ENCODE peak calls at places on chromosomes 12 and 14, in four cellular contexts. E, P, K and B are unnamed samples.
A peak's percentile ranks its signal among the peaks of the same experiment; 100 is the strongest.

GRCh38 chr12:99984271-99985128 is at the start of gene ANKS1B:
- DNase-seq in E (no peak), P (peak; percentile 35), K (peak; percentile 49), B (peak; percentile 76)

GRCh38 chr14:57066887-57067513 is 201.7 kb downstream of the EXOC5 start:
- DNase-seq in E (no peak), P (peak; percentile 73), K (peak; percentile 48), B (peak; percentile 31)

GRCh38 chr14:26282578-26282977 is 315.3 kb downstream of the NOVA1 start:
- DNase-seq in E (no peak), P (peak; percentile 65), K (no peak), B (no peak)

GRCh38 chr12:77060136-77060882 is 5.1 kb downstream of the E2F7 start:
- DNase-seq in E (no peak), P (no peak), K (no peak), B (no peak)

GRCh38 chr14:24411468-24412454 is 13.0 kb downstream of the NYNRIN start:
- DNase-seq in E (no peak), P (no peak), K (peak; percentile 52), B (peak; percentile 77)

GRCh38 chr12:98970950-98971349 is 325.9 kb downstream of the APAF1 start:
- DNase-seq in E (no peak), P (no peak), K (no peak), B (no peak)

GRCh38 chr14:94545131-94545841 is 16.0 kb upstream of the SERPINA4 start:
- DNase-seq in E (no peak), P (no peak), K (no peak), B (no peak)

GRCh38 chr12:96710127-96710745 is 196.8 kb upstream of the NEDD1 start:
- DNase-seq in E (no peak), P (peak; percentile 22), K (no peak), B (no peak)

GRCh38 chr12:9784816-9785215 is 24.1 kb upstream of the CD69 start:
- DNase-seq in E (no peak), P (no peak), K (no peak), B (no peak)

GRCh38 chr12:10503460-10503859 is 2.2 kb upstream of the EIF2S3B start:
- DNase-seq in E (no peak), P (no peak), K (no peak), B (no peak)

GRCh38 chr12:26010293-26010821 is 51.9 kb downstream of the RASSF8 start:
- DNase-seq in E (no peak), P (no peak), K (no peak), B (peak; percentile 35)

GRCh38 chr12:124126950-124127349 is 153.9 kb downstream of the ZNF664 start:
- DNase-seq in E (no peak), P (no peak), K (no peak), B (no peak)

GRCh38 chr12:119728437-119728730 is 60.5 kb downstream of the PRKAB1 start:
- DNase-seq in E (no peak), P (no peak), K (no peak), B (no peak)

GRCh38 chr12:111773801-111774551 is 7.2 kb downstream of the ALDH2 start:
- DNase-seq in E (peak; percentile 89), P (no peak), K (peak; percentile 80), B (peak; percentile 77)

GRCh38 chr12:105214670-105215375 is 21.2 kb downstream of the APPL2 start:
- DNase-seq in E (no peak), P (no peak), K (peak; percentile 84), B (peak; percentile 18)

GRCh38 chr14:87491816-87492215 is 501.2 kb downstream of the GALC start:
- DNase-seq in E (no peak), P (no peak), K (no peak), B (no peak)

GRCh38 chr14:52694761-52695480 is 437 bp downstream of the ERO1A start:
- DNase-seq in E (no peak), P (peak; percentile 23), K (peak; percentile 64), B (peak; percentile 44)

GRCh38 chr14:100306256-100306505 is at the start of gene SLC25A29:
- DNase-seq in E (no peak), P (no peak), K (no peak), B (no peak)

GRCh38 chr14:56733396-56733795 is 76.9 kb downstream of the OTX2 start:
- DNase-seq in E (no peak), P (no peak), K (no peak), B (no peak)

GRCh38 chr12:68446896-68447806 is 115.0 kb upstream of the MDM1 start:
- DNase-seq in E (no peak), P (peak; percentile 74), K (no peak), B (no peak)

GRCh38 chr12:56261503-56262230 is 3.5 kb upstream of the ANKRD52 start:
- DNase-seq in E (no peak), P (no peak), K (no peak), B (peak; percentile 87)

GRCh38 chr14:91554535-91555332 is 44.6 kb upstream of the PPP4R3A start:
- DNase-seq in E (no peak), P (no peak), K (no peak), B (no peak)

GRCh38 chr14:61430066-61430757 is 108.8 kb downstream of the PRKCH start:
- DNase-seq in E (no peak), P (no peak), K (no peak), B (no peak)

GRCh38 chr14:63603749-63604277 is 37.9 kb downstream of the WDR89 start:
- DNase-seq in E (no peak), P (no peak), K (no peak), B (no peak)

GRCh38 chr12:46260153-46260912 is 8.5 kb downstream of the SLC38A1 start:
- DNase-seq in E (no peak), P (no peak), K (no peak), B (peak; percentile 66)

GRCh38 chr12:127311695-127312364 is 955.1 kb upstream of the TMEM132C start:
- DNase-seq in E (no peak), P (no peak), K (no peak), B (no peak)

GRCh38 chr14:51157012-51157411 is 62.1 kb upstream of the TRIM9 start:
- DNase-seq in E (no peak), P (peak; percentile 22), K (no peak), B (no peak)

GRCh38 chr12:78004451-78005093 is 173.9 kb downstream of the NAV3 start:
- DNase-seq in E (no peak), P (no peak), K (no peak), B (no peak)

GRCh38 chr14:77043984-77044485 is 15.5 kb upstream of the IRF2BPL start:
- DNase-seq in E (no peak), P (no peak), K (no peak), B (no peak)

GRCh38 chr14:95664546-95664945 is 21.7 kb upstream of the TCL1B start:
- DNase-seq in E (no peak), P (no peak), K (no peak), B (no peak)

GRCh38 chr14:60266021-60266937 is 17.3 kb downstream of the PPM1A start:
- DNase-seq in E (no peak), P (peak; percentile 28), K (no peak), B (no peak)